ENCODE peak calls at places on chromosomes 3 and 15, in seven cellular contexts. One of them, this sample, is unnamed. For H3K9me3, the result is how much of the 10 kb centered on the place peaks cover.

GRCh38 chr3:55746808-55747413 is 259.8 kb upstream of the WNT5A start:
- DNase-seq in uterus: no peak
- DNase-seq in colonic mucosa: no peak
- DNase-seq in fibroblast of lung: peak
- DNase-seq in neuronal stem cell: no peak
- DNase-seq in MG63: no peak
- DNase-seq in stomach: no peak
- DNase-seq in this sample: no peak

GRCh38 chr3:171268677-171269076 is 191.5 kb downstream of the TNIK start:
- DNase-seq in uterus: no peak
- DNase-seq in colonic mucosa: no peak
- DNase-seq in fibroblast of lung: no peak
- DNase-seq in neuronal stem cell: no peak
- DNase-seq in MG63: peak
- DNase-seq in stomach: no peak
- DNase-seq in this sample: no peak

GRCh38 chr3:188153498-188153948 is 434 bp upstream of the LPP start:
- DNase-seq in uterus: peak
- DNase-seq in colonic mucosa: peak
- DNase-seq in fibroblast of lung: peak
- DNase-seq in neuronal stem cell: peak
- DNase-seq in MG63: peak
- DNase-seq in stomach: peak
- DNase-seq in this sample: peak

GRCh38 chr15:42955518-42955917 is 34.9 kb upstream of the TTBK2 start:
- DNase-seq in uterus: no peak
- DNase-seq in colonic mucosa: no peak
- DNase-seq in fibroblast of lung: no peak
- DNase-seq in neuronal stem cell: no peak
- DNase-seq in MG63: no peak
- DNase-seq in stomach: no peak
- DNase-seq in this sample: peak

GRCh38 chr3:119669906-119670570 is 7.2 kb downstream of the COX17 start:
- DNase-seq in uterus: no peak
- DNase-seq in colonic mucosa: no peak
- DNase-seq in fibroblast of lung: peak
- DNase-seq in neuronal stem cell: no peak
- DNase-seq in MG63: no peak
- DNase-seq in stomach: no peak
- DNase-seq in this sample: no peak

GRCh38 chr3:79392479-79392878 is 375.3 kb downstream of the ROBO1 start:
- DNase-seq in uterus: no peak
- DNase-seq in colonic mucosa: no peak
- DNase-seq in fibroblast of lung: no peak
- DNase-seq in neuronal stem cell: no peak
- DNase-seq in MG63: no peak
- DNase-seq in stomach: no peak
- DNase-seq in this sample: peak

GRCh38 chr15:83855956-83856355 is 202.0 kb downstream of the ADAMTSL3 start:
- DNase-seq in uterus: no peak
- DNase-seq in colonic mucosa: no peak
- DNase-seq in fibroblast of lung: no peak
- DNase-seq in neuronal stem cell: no peak
- DNase-seq in MG63: no peak
- DNase-seq in stomach: no peak
- DNase-seq in this sample: no peak

GRCh38 chr3:18134386-18135082 is 290.6 kb downstream of the SATB1 start:
- DNase-seq in uterus: no peak
- DNase-seq in colonic mucosa: no peak
- DNase-seq in fibroblast of lung: peak
- DNase-seq in neuronal stem cell: peak
- DNase-seq in MG63: no peak
- DNase-seq in stomach: no peak
- DNase-seq in this sample: peak

GRCh38 chr3:146142757-146143156 is 18.2 kb downstream of the PLOD2 start:
- DNase-seq in uterus: no peak
- DNase-seq in colonic mucosa: no peak
- DNase-seq in fibroblast of lung: peak
- DNase-seq in neuronal stem cell: no peak
- DNase-seq in MG63: no peak
- DNase-seq in stomach: no peak
- DNase-seq in this sample: peak

GRCh38 chr3:42127226-42127625 is 36.1 kb downstream of the TRAK1 start:
- DNase-seq in uterus: no peak
- DNase-seq in colonic mucosa: no peak
- DNase-seq in fibroblast of lung: no peak
- DNase-seq in neuronal stem cell: no peak
- DNase-seq in MG63: no peak
- DNase-seq in stomach: no peak
- DNase-seq in this sample: no peak

GRCh38 chr3:42130007-42130328 is 38.8 kb downstream of the TRAK1 start:
- DNase-seq in uterus: no peak
- DNase-seq in colonic mucosa: no peak
- DNase-seq in fibroblast of lung: no peak
- DNase-seq in neuronal stem cell: no peak
- DNase-seq in MG63: no peak
- DNase-seq in stomach: no peak
- DNase-seq in this sample: no peak

GRCh38 chr3:42130329-42131070 is 39.3 kb downstream of the TRAK1 start:
- DNase-seq in uterus: no peak
- DNase-seq in colonic mucosa: peak
- DNase-seq in fibroblast of lung: no peak
- DNase-seq in neuronal stem cell: no peak
- DNase-seq in MG63: no peak
- DNase-seq in stomach: peak
- DNase-seq in this sample: no peak

GRCh38 chr3:42128526-42128925 is 37.4 kb downstream of the TRAK1 start:
- DNase-seq in uterus: no peak
- DNase-seq in colonic mucosa: no peak
- DNase-seq in fibroblast of lung: no peak
- DNase-seq in neuronal stem cell: no peak
- DNase-seq in MG63: no peak
- DNase-seq in stomach: no peak
- DNase-seq in this sample: no peak

GRCh38 chr3:42129014-42129953 is 38.1 kb downstream of the TRAK1 start:
- DNase-seq in uterus: no peak
- DNase-seq in colonic mucosa: no peak
- DNase-seq in fibroblast of lung: no peak
- DNase-seq in neuronal stem cell: no peak
- DNase-seq in MG63: no peak
- DNase-seq in stomach: peak
- DNase-seq in this sample: peak
- H3K4me3 ChIP-seq in uterus: no peak
- H3K4me3 ChIP-seq in colonic mucosa: no peak
- H3K4me3 ChIP-seq in fibroblast of lung: no peak
- H3K4me3 ChIP-seq in neuronal stem cell: no peak
- H3K4me3 ChIP-seq in MG63: no peak
- H3K4me3 ChIP-seq in stomach: no peak
- H3K4me3 ChIP-seq in this sample: no peak

GRCh38 chr15:86362556-86362955 is 282.9 kb downstream of the AGBL1 start:
- DNase-seq in uterus: no peak
- DNase-seq in colonic mucosa: no peak
- DNase-seq in fibroblast of lung: no peak
- DNase-seq in neuronal stem cell: no peak
- DNase-seq in MG63: peak
- DNase-seq in stomach: no peak
- DNase-seq in this sample: peak
- H3K9me3 ChIP-seq in uterus: under half
- H3K9me3 ChIP-seq in colonic mucosa: under half
- H3K9me3 ChIP-seq in fibroblast of lung: under half
- H3K9me3 ChIP-seq in neuronal stem cell: under half
- H3K9me3 ChIP-seq in MG63: under half
- H3K9me3 ChIP-seq in stomach: under half
- H3K9me3 ChIP-seq in this sample: under half

GRCh38 chr15:64162478-64162868 is 349 bp downstream of the PPIB start:
- DNase-seq in uterus: no peak
- DNase-seq in colonic mucosa: no peak
- DNase-seq in fibroblast of lung: no peak
- DNase-seq in neuronal stem cell: peak
- DNase-seq in MG63: no peak
- DNase-seq in stomach: no peak
- DNase-seq in this sample: no peak

GRCh38 chr15:64164436-64164835 is 1.6 kb upstream of the PPIB start:
- DNase-seq in uterus: no peak
- DNase-seq in colonic mucosa: no peak
- DNase-seq in fibroblast of lung: no peak
- DNase-seq in neuronal stem cell: no peak
- DNase-seq in MG63: no peak
- DNase-seq in stomach: no peak
- DNase-seq in this sample: no peak

GRCh38 chr15:64162869-64163661 is at the start of gene PPIB:
- DNase-seq in uterus: peak
- DNase-seq in colonic mucosa: peak
- DNase-seq in fibroblast of lung: peak
- DNase-seq in neuronal stem cell: peak
- DNase-seq in MG63: peak
- DNase-seq in stomach: peak
- DNase-seq in this sample: peak

GRCh38 chr15:64161688-64162477 is 939 bp downstream of the PPIB start:
- DNase-seq in uterus: no peak
- DNase-seq in colonic mucosa: no peak
- DNase-seq in fibroblast of lung: no peak
- DNase-seq in neuronal stem cell: no peak
- DNase-seq in MG63: no peak
- DNase-seq in stomach: no peak
- DNase-seq in this sample: no peak

DNA sequence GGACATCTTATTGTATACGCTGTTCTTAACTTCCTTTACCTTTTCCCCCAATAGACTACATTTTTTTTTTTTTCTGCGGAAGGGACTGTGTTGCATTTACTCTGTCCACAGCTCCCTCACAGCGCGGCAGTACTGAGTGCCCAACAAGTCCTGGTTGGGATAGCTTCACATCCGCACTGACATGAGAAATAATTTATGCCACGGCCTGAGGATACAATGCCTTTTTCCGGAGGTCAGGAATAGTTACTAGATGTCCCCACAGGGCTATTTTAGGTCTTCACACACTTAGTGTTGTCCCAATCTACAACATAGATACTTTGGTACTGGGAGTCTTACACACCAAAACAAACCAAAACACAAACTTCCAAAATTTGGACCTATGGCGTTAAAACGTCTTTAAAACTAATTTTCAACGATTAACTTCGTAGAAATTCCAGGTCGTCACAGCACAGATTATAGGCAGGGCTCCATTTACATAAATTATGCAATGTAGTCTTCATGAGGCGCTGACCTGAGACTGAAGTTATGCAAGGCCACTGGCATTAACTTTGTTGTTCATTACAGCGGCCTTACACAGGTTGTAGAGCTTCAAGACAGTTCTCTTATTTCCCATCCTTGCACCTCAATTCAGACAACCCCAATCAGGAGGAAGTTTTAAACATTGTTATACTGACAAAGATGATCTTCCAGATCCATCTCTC is 990 bp upstream of the PPIB start:
- DNase-seq in uterus: no peak
- DNase-seq in colonic mucosa: peak
- DNase-seq in fibroblast of lung: no peak
- DNase-seq in neuronal stem cell: no peak
- DNase-seq in MG63: no peak
- DNase-seq in stomach: peak
- DNase-seq in this sample: no peak
- H3K4me3 ChIP-seq in uterus: peak
- H3K4me3 ChIP-seq in colonic mucosa: no peak
- H3K4me3 ChIP-seq in fibroblast of lung: peak
- H3K4me3 ChIP-seq in neuronal stem cell: no peak
- H3K4me3 ChIP-seq in MG63: peak
- H3K4me3 ChIP-seq in stomach: peak
- H3K4me3 ChIP-seq in this sample: peak

DNA sequence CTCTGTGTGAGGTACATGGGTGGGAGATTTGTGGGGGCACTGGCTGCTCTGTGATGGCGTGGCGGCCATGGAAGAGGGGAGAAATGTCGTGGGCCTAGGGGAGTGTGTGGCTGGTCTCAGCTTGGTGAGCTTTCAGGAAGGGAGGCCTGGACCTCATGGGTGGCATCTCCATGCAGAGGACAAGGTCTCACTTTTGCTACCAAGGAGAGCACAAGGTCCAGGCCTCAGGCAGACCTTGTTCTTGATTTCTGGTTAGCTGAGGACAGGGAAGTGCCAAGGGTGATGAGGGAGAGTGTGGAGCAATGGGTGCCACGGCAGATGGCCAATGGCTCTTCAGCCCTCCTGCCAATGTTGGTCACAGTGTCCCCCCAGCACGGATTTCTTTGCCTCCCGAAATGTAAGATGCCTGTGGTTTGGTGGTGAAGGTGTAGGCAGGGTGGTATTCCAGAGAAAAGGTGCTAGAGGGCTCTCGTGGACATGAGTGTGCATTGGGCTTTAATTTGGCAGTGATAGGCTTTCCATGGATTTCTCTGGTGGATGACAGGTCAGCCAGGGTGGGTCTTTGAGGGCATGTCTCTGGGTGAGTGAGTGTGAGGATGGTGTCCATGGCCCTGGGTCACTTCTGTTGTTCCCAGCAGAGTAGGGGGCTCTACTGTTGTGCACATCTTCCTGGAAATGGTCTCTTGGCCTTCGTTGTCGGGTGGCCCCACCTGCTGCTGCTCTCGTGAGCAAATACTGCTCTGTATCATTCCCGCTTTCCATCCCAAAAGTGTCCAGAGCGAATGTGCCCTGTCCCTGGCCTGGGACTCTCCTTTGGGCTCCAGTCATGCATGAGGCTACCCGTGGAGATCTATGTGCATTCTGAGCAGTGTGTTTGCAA is 108.0 kb downstream of the SNRPN start:
- DNase-seq in uterus: peak
- DNase-seq in colonic mucosa: no peak
- DNase-seq in fibroblast of lung: no peak
- DNase-seq in neuronal stem cell: no peak
- DNase-seq in MG63: no peak
- DNase-seq in stomach: no peak
- DNase-seq in this sample: no peak
- H3K9me3 ChIP-seq in uterus: under half
- H3K9me3 ChIP-seq in colonic mucosa: under half
- H3K9me3 ChIP-seq in fibroblast of lung: half or more
- H3K9me3 ChIP-seq in neuronal stem cell: half or more
- H3K9me3 ChIP-seq in MG63: under half
- H3K9me3 ChIP-seq in stomach: half or more
- H3K9me3 ChIP-seq in this sample: half or more

DNA sequence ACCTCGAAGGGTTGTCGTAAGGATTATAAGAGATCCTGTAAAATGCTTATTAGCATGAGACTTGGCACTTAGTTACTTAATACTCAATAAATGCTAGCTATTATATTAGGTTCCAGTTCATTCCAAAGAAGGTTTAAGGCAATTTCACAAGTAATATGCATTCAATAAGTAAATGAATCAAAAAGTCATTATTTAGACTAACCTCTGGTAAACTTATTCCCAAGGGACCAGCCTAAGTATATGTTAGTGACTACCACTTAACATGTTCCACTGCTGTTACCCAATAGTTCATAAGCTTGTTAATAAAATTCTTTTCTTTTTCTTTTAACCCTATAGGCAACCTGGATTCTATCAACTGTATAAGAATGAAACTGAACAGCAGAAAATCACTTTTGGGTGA is 5.1 kb downstream of the PDCD10 start:
- DNase-seq in uterus: no peak
- DNase-seq in colonic mucosa: no peak
- DNase-seq in fibroblast of lung: peak
- DNase-seq in neuronal stem cell: no peak
- DNase-seq in MG63: no peak
- DNase-seq in stomach: no peak
- DNase-seq in this sample: no peak
- H3K4me3 ChIP-seq in uterus: no peak
- H3K4me3 ChIP-seq in colonic mucosa: no peak
- H3K4me3 ChIP-seq in fibroblast of lung: no peak
- H3K4me3 ChIP-seq in neuronal stem cell: no peak
- H3K4me3 ChIP-seq in MG63: no peak
- H3K4me3 ChIP-seq in stomach: no peak
- H3K4me3 ChIP-seq in this sample: no peak

GRCh38 chr15:71821547-71822129 is 11.3 kb downstream of the NR2E3 start:
- DNase-seq in uterus: no peak
- DNase-seq in colonic mucosa: no peak
- DNase-seq in fibroblast of lung: no peak
- DNase-seq in neuronal stem cell: no peak
- DNase-seq in MG63: no peak
- DNase-seq in stomach: no peak
- DNase-seq in this sample: no peak
- H3K9me3 ChIP-seq in uterus: under half
- H3K9me3 ChIP-seq in colonic mucosa: under half
- H3K9me3 ChIP-seq in fibroblast of lung: under half
- H3K9me3 ChIP-seq in neuronal stem cell: under half
- H3K9me3 ChIP-seq in MG63: under half
- H3K9me3 ChIP-seq in stomach: under half
- H3K9me3 ChIP-seq in this sample: under half

This sample was measured in astrocyte.